ENCODE peak calls at places on chromosome 12, in eight cellular contexts. M is endothelial cell of umbilical vein, Y is body of pancreas, N is testis, A is adrenal gland, Q is HCT116, S is transverse colon, L is Peyer's patch. C is an unnamed sample. For H3K4me1, the result is how much of the 10 kb centered on the place peaks cover.

GRCh38 chr12:124520258-124520657 is 47.2 kb downstream of the NCOR2 start:
- DNase-seq in M (peak), Q (no peak), N (no peak), A (peak), Y (peak), S (peak), L (no peak), C (peak)

GRCh38 chr12:52242442-52243263 is 9.6 kb downstream of the KRT7 start:
- DNase-seq in Q (no peak), A (no peak), M (no peak), S (no peak), N (no peak), L (no peak), Y (no peak), C (peak)

GRCh38 chr12:18432211-18432610 is 170.9 kb downstream of the PIK3C2G start:
- DNase-seq in L (no peak), Q (no peak), N (no peak), S (no peak), M (peak), A (no peak), Y (no peak), C (no peak)

GRCh38 chr12:132550830-132551229 is 59.6 kb downstream of the LRCOL1 start:
- DNase-seq in S (no peak), M (no peak), N (no peak), A (no peak), L (no peak), Y (no peak), Q (no peak), C (no peak)

GRCh38 chr12:76627346-76628135 is 68.0 kb upstream of the OSBPL8 start:
- DNase-seq in S (no peak), N (no peak), A (no peak), Q (no peak), L (no peak), M (no peak), Y (no peak), C (no peak)

GRCh38 chr12:95918194-95918993 is 24.0 kb downstream of the CCDC38 start:
- DNase-seq in N (peak), S (peak), M (peak), A (peak), Q (peak), L (peak), Y (peak), C (peak)

GRCh38 chr12:20701106-20701505 is 6.0 kb downstream of the SLCO1C1 start:
- DNase-seq in Y (no peak), Q (no peak), L (no peak), S (no peak), A (no peak), M (no peak), N (no peak), C (no peak)

GRCh38 chr12:68121143-68121542 is 38.4 kb downstream of the IFNG start:
- DNase-seq in A (no peak), Y (no peak), M (no peak), L (no peak), S (no peak), Q (no peak), N (no peak), C (no peak)

GRCh38 chr12:44875417-44875953 is 630 bp downstream of the NELL2 start:
- DNase-seq in N (no peak), M (peak), Y (no peak), S (no peak), Q (no peak), A (no peak), L (no peak), C (peak)

GRCh38 chr12:68440068-68440581 is 108.0 kb upstream of the MDM1 start:
- DNase-seq in M (no peak), Q (no peak), Y (no peak), A (no peak), L (no peak), N (no peak), S (no peak), C (no peak)

GRCh38 chr12:68367136-68367535 is 35.0 kb upstream of the MDM1 start:
- DNase-seq in L (no peak), M (no peak), N (no peak), A (no peak), Q (no peak), S (no peak), Y (no peak), C (no peak)

GRCh38 chr12:62640910-62641448 is 174.4 kb downstream of the MON2 start:
- DNase-seq in N (no peak), M (peak), A (no peak), S (no peak), L (no peak), Q (no peak), Y (no peak), C (peak)

GRCh38 chr12:65868133-65868705 is 43.9 kb downstream of the HMGA2 start:
- DNase-seq in Q (no peak), N (no peak), L (no peak), A (no peak), M (peak), Y (no peak), S (no peak), C (no peak)

GRCh38 chr12:69686731-69687130 is 12.4 kb downstream of the BEST3 start:
- DNase-seq in Q (no peak), M (peak), Y (no peak), N (no peak), A (no peak), L (no peak), S (no peak), C (no peak)

GRCh38 chr12:27610380-27610779 is 85.9 kb upstream of the REP15 start:
- DNase-seq in S (no peak), A (peak), N (no peak), Y (no peak), Q (peak), M (peak), L (no peak), C (no peak)

GRCh38 chr12:20443216-20443615 is 74.9 kb downstream of the PDE3A start:
- DNase-seq in S (no peak), Y (no peak), A (no peak), Q (no peak), M (no peak), N (no peak), L (no peak), C (no peak)

GRCh38 chr12:89073027-89073398 is 279.3 kb downstream of the DUSP6 start:
- DNase-seq in S (no peak), M (peak), Y (peak), Q (no peak), A (no peak), N (no peak), L (no peak), C (no peak)

GRCh38 chr12:13039557-13039956 is 4.6 kb upstream of the FAM234B start:
- DNase-seq in M (no peak), Y (no peak), S (peak), A (no peak), N (no peak), Q (no peak), L (no peak), C (no peak)

GRCh38 chr12:109920266-109920780 is 20.2 kb downstream of the TCHP start:
- DNase-seq in N (no peak), S (no peak), Q (no peak), Y (no peak), A (no peak), L (no peak), M (no peak), C (no peak)

GRCh38 chr12:39427360-39427808 is 15.5 kb downstream of the KIF21A start:
- DNase-seq in Y (no peak), A (no peak), N (no peak), M (no peak), L (no peak), S (no peak), Q (no peak), C (no peak)

GRCh38 chr12:19833775-19834501 is 394.6 kb downstream of the AEBP2 start:
- DNase-seq in A (peak), S (no peak), N (no peak), Y (no peak), L (no peak), M (no peak), Q (no peak), C (no peak)

GRCh38 chr12:50637870-50638481 is 125.9 kb upstream of the ATF1 start:
- DNase-seq in S (no peak), N (no peak), L (no peak), M (peak), A (no peak), Y (no peak), Q (no peak), C (no peak)

GRCh38 chr12:47743311-47743860 is 15.3 kb downstream of the RAPGEF3 start:
- DNase-seq in S (no peak), L (no peak), Y (no peak), N (no peak), A (no peak), Q (no peak), M (no peak), C (no peak)

GRCh38 chr12:13534645-13535398 is 338.3 kb downstream of the EMP1 start:
- DNase-seq in Y (peak), L (peak), Q (peak), S (peak), M (peak), A (peak), N (peak), C (peak)

GRCh38 chr12:43309845-43310405 is 242.1 kb downstream of the ADAMTS20 start:
- DNase-seq in N (no peak), Q (no peak), Y (no peak), S (no peak), L (no peak), A (no peak), M (no peak), C (no peak)

GRCh38 chr12:57069522-57069921 is 9.1 kb downstream of the NEMP1 start:
- DNase-seq in M (peak), A (peak), Q (peak), N (peak), S (peak), L (peak), Y (peak), C (peak)

GRCh38 chr12:110465024-110465423 is 3.0 kb downstream of the GPN3 start:
- DNase-seq in M (no peak), Q (no peak), N (no peak), Y (no peak), S (no peak), L (no peak), A (no peak), C (no peak)

GRCh38 chr12:6981152-6982052 is 10.7 kb downstream of the EMG1 start:
- DNase-seq in M (no peak), N (no peak), Q (no peak), A (no peak), Y (no peak), S (no peak), L (no peak), C (no peak)

GRCh38 chr12:52527121-52527800 is 7.1 kb upstream of the KRT5 start:
- DNase-seq in N (no peak), Y (peak), Q (no peak), M (no peak), L (no peak), S (no peak), A (peak), C (no peak)

GRCh38 chr12:79174656-79175055 is 310.1 kb downstream of the SYT1 start:
- DNase-seq in N (no peak), L (no peak), Q (peak), A (no peak), S (no peak), M (peak), Y (no peak), C (no peak)

GRCh38 chr12:133203344-133204263 is 22.3 kb downstream of the ZNF268 start:
- DNase-seq in Q (no peak), N (no peak), L (no peak), S (no peak), M (no peak), Y (no peak), A (no peak), C (no peak)

GRCh38 chr12:102533483-102533882 is 53.1 kb upstream of the IGF1 start:
- DNase-seq in M (no peak), S (no peak), N (no peak), Q (no peak), A (no peak), Y (no peak), L (no peak), C (no peak)

GRCh38 chr12:6967548-6968100 is 2.8 kb downstream of the PHB2 start:
- DNase-seq in S (no peak), M (no peak), L (no peak), N (no peak), Q (no peak), Y (no peak), A (no peak), C (no peak)

GRCh38 chr12:76669981-76670380 is 93.9 kb upstream of the ZDHHC17 start:
- DNase-seq in L (no peak), M (no peak), A (no peak), Q (no peak), S (no peak), Y (no peak), N (no peak), C (no peak)

GRCh38 chr12:32641287-32641901 is 37.7 kb upstream of the DNM1L start:
- DNase-seq in Q (no peak), A (no peak), L (no peak), N (no peak), Y (no peak), M (no peak), S (no peak), C (no peak)

GRCh38 chr12:105382771-105383632 is 52.5 kb downstream of the C12orf75 start:
- DNase-seq in N (no peak), A (no peak), M (peak), Q (peak), Y (peak), L (no peak), S (no peak), C (no peak)

GRCh38 chr12:27999521-27999920 is 27.0 kb upstream of the PTHLH start:
- DNase-seq in S (no peak), Y (no peak), Q (no peak), N (no peak), M (no peak), A (no peak), L (no peak), C (no peak)

GRCh38 chr12:59357811-59358210 is 238.0 kb upstream of the SLC16A7 start:
- DNase-seq in N (no peak), L (no peak), Y (no peak), A (no peak), Q (no peak), S (no peak), M (no peak), C (no peak)

GRCh38 chr12:46518184-46518583 is 145.6 kb upstream of the SLC38A2 start:
- DNase-seq in N (peak), Y (no peak), M (no peak), S (no peak), A (no peak), L (no peak), Q (no peak), C (no peak)

GRCh38 chr12:46516238-46516932 is 143.8 kb upstream of the SLC38A2 start:
- DNase-seq in A (no peak), L (no peak), M (no peak), Q (no peak), N (no peak), Y (no peak), S (no peak), C (peak)

GRCh38 chr12:46517579-46517962 is 145.0 kb upstream of the SLC38A2 start:
- DNase-seq in S (no peak), A (no peak), L (no peak), Y (no peak), N (no peak), M (no peak), Q (no peak), C (no peak)

GRCh38 chr12:46515829-46516228 is 143.3 kb upstream of the SLC38A2 start:
- DNase-seq in L (no peak), Q (no peak), M (no peak), N (no peak), S (no peak), A (no peak), Y (no peak), C (no peak)

DNA sequence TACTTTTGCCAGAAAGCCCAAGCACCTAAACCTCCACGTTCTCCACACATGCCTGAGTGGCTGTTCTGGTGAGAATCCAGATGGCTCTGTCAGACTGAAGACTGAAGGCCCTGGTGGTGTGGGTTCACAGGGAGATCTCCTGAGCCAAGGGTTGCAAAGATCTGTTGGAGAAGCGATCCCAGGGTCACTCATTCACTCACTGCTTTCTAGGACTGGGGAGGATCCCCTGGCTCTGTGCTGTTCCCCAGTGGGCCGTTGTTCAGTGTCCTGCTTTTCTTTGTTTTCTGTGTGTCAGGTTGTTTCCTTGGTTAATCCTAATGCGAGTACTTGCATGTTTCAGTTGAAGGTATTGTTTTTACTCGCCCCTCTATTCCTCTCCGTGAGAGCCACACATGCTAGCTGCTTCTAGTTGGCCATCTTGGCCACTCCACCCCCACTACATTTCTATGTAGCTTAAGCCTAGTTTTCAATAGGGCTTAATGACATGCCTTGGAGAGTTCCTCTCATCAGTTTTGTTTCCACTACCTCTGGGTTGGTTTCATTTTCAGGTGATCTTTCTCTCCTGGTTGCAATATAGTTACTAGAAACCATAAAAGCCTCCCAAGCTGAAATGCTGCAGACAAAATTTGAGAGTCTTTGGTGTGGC is 144.5 kb upstream of the SLC38A2 start:
- DNase-seq in Y (no peak), A (no peak), S (no peak), M (no peak), Q (no peak), N (no peak), L (no peak), C (no peak)
- H3K4me1 ChIP-seq in Y (under half), A (under half), S (under half), M (under half), Q (under half), N (under half), L (under half), C (under half)

GRCh38 chr12:61254225-61254624 is 1006.0 kb upstream of the USP15 start:
- DNase-seq in A (no peak), S (no peak), N (no peak), M (no peak), Y (no peak), L (no peak), Q (no peak), C (no peak)

GRCh38 chr12:61251076-61251475 is 1009.1 kb upstream of the USP15 start:
- DNase-seq in M (no peak), Y (no peak), Q (no peak), A (no peak), N (no peak), S (no peak), L (no peak), C (no peak)

GRCh38 chr12:61250303-61250702 is 1009.9 kb upstream of the USP15 start:
- DNase-seq in A (no peak), L (no peak), M (no peak), Q (no peak), Y (no peak), S (no peak), N (no peak), C (no peak)
- H3K27ac ChIP-seq in A (no peak), L (no peak), M (no peak), Q (no peak), Y (no peak), S (no peak), N (no peak), C (no peak)

DNA sequence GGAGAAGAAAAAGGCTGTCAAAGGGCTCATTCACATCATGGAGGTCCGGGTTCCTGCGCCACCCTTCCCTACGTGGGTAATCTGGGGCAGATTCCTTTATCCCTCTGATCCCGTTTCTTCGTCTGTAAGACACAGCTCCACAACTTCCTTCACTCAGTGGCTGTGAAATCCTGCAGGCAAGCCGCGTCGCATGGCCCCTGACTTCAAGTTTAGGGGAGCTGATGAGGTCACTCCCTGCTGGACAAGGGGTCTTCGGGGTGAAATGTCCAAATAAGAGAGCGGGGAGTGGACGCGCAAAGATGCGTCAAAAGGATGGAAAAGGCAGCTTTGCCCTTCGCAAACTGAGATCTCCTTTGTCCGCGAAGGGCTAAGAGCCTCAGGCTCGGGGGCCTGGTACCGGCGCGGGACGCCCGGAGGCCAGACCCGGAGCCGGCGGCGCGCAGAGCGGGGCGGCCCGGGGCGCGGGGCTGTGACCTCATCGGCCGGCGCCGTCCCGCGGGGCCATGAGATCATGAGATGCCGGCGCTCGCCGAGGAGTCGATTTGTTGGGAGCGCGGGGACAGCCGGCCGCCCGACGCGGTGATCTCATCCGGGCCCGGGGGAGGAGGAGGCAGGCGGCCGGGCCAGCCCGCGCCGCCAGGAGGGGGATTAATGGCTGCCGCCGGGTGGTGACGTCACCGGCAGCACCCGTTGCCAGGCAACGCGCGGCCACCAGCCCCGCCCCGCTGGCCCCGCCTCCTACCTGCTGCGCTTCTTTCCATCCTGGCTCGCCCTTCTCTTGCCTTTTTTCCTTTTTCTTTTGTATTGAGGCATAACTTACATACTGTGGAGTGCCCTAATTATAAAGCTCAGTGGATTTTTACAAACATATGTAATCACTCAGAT is 62.1 kb downstream of the HRK start:
- DNase-seq in A (peak), L (peak), N (peak), Y (peak), M (peak), Q (peak), S (peak), C (peak)
- TF ChIP-seq POLR2A in A (peak), L (no peak), N (no peak), Y (peak), M (peak), Q (peak), S (peak), C (no peak)

GRCh38 chr12:55728185-55728931 is 451 bp downstream of the CD63 start:
- DNase-seq in Q (no peak), L (peak), S (peak), Y (peak), M (peak), N (peak), A (peak), C (peak)

GRCh38 chr12:55727643-55728184 is 1.1 kb downstream of the CD63 start:
- DNase-seq in A (peak), M (peak), N (peak), S (peak), Y (peak), Q (no peak), L (no peak), C (peak)

GRCh38 chr12:55724940-55725309 is 3.9 kb downstream of the CD63 start:
- DNase-seq in A (no peak), Q (no peak), L (no peak), Y (no peak), S (peak), N (no peak), M (no peak), C (no peak)

GRCh38 chr12:55725556-55725955 is 3.3 kb downstream of the CD63 start:
- DNase-seq in Q (no peak), L (no peak), N (no peak), Y (no peak), M (no peak), A (no peak), S (peak), C (no peak)

DNA sequence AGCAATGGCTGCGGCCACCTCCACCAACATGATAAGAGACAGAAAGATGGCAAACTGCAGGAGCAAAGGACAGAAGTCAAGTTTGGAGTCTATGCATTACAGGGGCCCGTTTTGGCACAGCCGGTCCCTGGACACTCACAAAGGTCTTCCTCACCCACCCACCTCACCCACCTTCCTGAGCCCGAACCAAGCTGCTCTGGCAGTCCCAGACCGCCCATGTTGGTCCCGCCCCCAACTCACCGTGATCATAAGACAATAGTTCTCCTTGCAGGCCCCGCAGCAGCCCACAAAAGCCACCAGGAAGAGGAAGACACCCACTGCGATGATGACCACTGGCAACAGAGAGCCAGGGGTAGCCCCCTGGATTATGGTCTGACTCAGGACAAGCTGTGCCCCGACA is 1.9 kb downstream of the CD63 start:
- DNase-seq in Q (no peak), M (no peak), L (no peak), Y (no peak), N (no peak), A (no peak), S (no peak), C (no peak)
- H3K4me1 ChIP-seq in Q (under half), M (under half), L (half or more), Y (half or more), N (under half), A (under half), S (half or more), C (under half)